ENCODE peak calls at places on chromosomes 12 and 14, in seven cellular contexts. F, K, Y, S, X, Q and H are unnamed samples.

GRCh38 chr12:97754306-97754705 is 291.7 kb downstream of the RMST start:
- DNase-seq in Q (no peak), S (no peak), X (no peak), Y (no peak), F (no peak), K (no peak), H (no peak)

GRCh38 chr12:122422769-122423257 is 344 bp upstream of the CLIP1 start:
- DNase-seq in S (peak), K (peak), Q (peak), X (peak), Y (peak), F (peak), H (peak)

GRCh38 chr12:121050725-121051124 is 11.7 kb upstream of the OASL start:
- DNase-seq in Y (peak), X (no peak), K (peak), Q (no peak), F (no peak), S (no peak), H (no peak)

GRCh38 chr12:88993655-88994054 is 358.6 kb downstream of the DUSP6 start:
- DNase-seq in Y (peak), X (peak), Q (no peak), K (peak), F (no peak), S (no peak), H (no peak)

GRCh38 chr12:76711241-76711640 is 52.7 kb upstream of the ZDHHC17 start:
- DNase-seq in Q (no peak), X (no peak), Y (peak), F (no peak), K (no peak), S (no peak), H (no peak)

GRCh38 chr14:37139710-37140109 is 32.7 kb downstream of the SLC25A21 start:
- DNase-seq in S (no peak), Y (no peak), F (no peak), X (peak), Q (no peak), K (no peak), H (no peak)

GRCh38 chr14:103316723-103317122 is 17.3 kb upstream of the EIF5 start:
- DNase-seq in S (no peak), Q (no peak), K (no peak), Y (no peak), F (no peak), X (no peak), H (no peak)

GRCh38 chr12:70809887-70810286 is 110.7 kb downstream of the PTPRR start:
- DNase-seq in S (no peak), Y (no peak), X (no peak), F (no peak), K (no peak), Q (no peak), H (no peak)

GRCh38 chr12:90335561-90335960 is 619.4 kb downstream of the CCER1 start:
- DNase-seq in K (peak), Y (no peak), S (no peak), F (no peak), Q (no peak), X (peak), H (no peak)

GRCh38 chr14:100524933-100525243 is 62.3 kb downstream of the BEGAIN start:
- DNase-seq in S (no peak), F (no peak), Q (no peak), X (no peak), Y (peak), K (peak), H (no peak)

GRCh38 chr12:3341594-3341993 is 149.4 kb upstream of the PRMT8 start:
- DNase-seq in F (no peak), X (no peak), S (no peak), K (no peak), Y (no peak), Q (no peak), H (peak)

GRCh38 chr12:112252184-112252583 is 126.8 kb downstream of the TRAFD1 start:
- DNase-seq in Y (peak), S (no peak), Q (no peak), X (peak), F (peak), K (peak), H (no peak)

GRCh38 chr12:19694627-19695026 is 255.3 kb downstream of the AEBP2 start:
- DNase-seq in Y (peak), Q (no peak), X (no peak), K (peak), F (no peak), S (no peak), H (no peak)

GRCh38 chr12:79373896-79374499 is 316.8 kb downstream of the PAWR start:
- DNase-seq in Q (no peak), X (peak), F (no peak), S (no peak), Y (peak), K (peak), H (no peak)

GRCh38 chr12:43730283-43730682 is 28.3 kb downstream of the PUS7L start:
- DNase-seq in Q (no peak), X (no peak), Y (no peak), F (no peak), S (no peak), K (no peak), H (no peak)

GRCh38 chr14:54669759-54670630 is 103.1 kb downstream of the SAMD4A start:
- DNase-seq in S (peak), X (peak), K (peak), Y (peak), F (no peak), Q (peak), H (no peak)

GRCh38 chr14:93108105-93108504 is 7.6 kb downstream of the ITPK1 start:
- DNase-seq in K (no peak), Y (no peak), F (no peak), Q (no peak), S (no peak), X (no peak), H (no peak)

GRCh38 chr12:112380663-112381420 is 1.4 kb downstream of the HECTD4 start:
- DNase-seq in S (no peak), K (no peak), Y (no peak), F (no peak), X (no peak), Q (no peak), H (no peak)

GRCh38 chr12:15829949-15830348 is 40.8 kb upstream of the EPS8 start:
- DNase-seq in F (no peak), Y (peak), K (peak), X (peak), Q (no peak), S (no peak), H (no peak)

GRCh38 chr14:74362361-74362915 is 14.2 kb downstream of the VRTN start:
- DNase-seq in Q (peak), Y (peak), S (peak), K (peak), X (peak), F (peak), H (peak)

GRCh38 chr14:86799244-86799647 is 1193.7 kb downstream of the GALC start:
- DNase-seq in Q (no peak), K (peak), X (peak), S (peak), F (no peak), Y (peak), H (no peak)

GRCh38 chr14:102605026-102605425 is 12.6 kb downstream of the RCOR1 start:
- DNase-seq in Q (no peak), Y (no peak), X (no peak), S (no peak), F (no peak), K (no peak), H (no peak)

GRCh38 chr14:75459099-75459741 is 31.4 kb downstream of the JDP2 start:
- DNase-seq in Y (no peak), Q (no peak), K (no peak), S (no peak), X (no peak), F (peak), H (peak)

GRCh38 chr12:71780207-71780822 is 25.7 kb downstream of the RAB21 start:
- DNase-seq in X (peak), F (no peak), Q (peak), K (peak), Y (peak), S (peak), H (peak)

GRCh38 chr12:103800252-103800771 is 40.7 kb downstream of the NT5DC3 start:
- DNase-seq in F (peak), S (peak), Q (no peak), K (peak), X (peak), Y (peak), H (peak)

GRCh38 chr12:65163755-65164154 is 5.6 kb upstream of the LEMD3 start:
- DNase-seq in X (no peak), Y (no peak), F (no peak), Q (no peak), K (no peak), S (no peak), H (no peak)

GRCh38 chr14:89339158-89339557 is 77.9 kb downstream of the FOXN3 start:
- DNase-seq in S (no peak), K (no peak), F (no peak), Y (no peak), Q (no peak), X (no peak), H (no peak)
- H3K4me3 ChIP-seq in S (no peak), K (no peak), F (no peak), Y (no peak), Q (no peak), X (no peak), H (no peak)

DNA sequence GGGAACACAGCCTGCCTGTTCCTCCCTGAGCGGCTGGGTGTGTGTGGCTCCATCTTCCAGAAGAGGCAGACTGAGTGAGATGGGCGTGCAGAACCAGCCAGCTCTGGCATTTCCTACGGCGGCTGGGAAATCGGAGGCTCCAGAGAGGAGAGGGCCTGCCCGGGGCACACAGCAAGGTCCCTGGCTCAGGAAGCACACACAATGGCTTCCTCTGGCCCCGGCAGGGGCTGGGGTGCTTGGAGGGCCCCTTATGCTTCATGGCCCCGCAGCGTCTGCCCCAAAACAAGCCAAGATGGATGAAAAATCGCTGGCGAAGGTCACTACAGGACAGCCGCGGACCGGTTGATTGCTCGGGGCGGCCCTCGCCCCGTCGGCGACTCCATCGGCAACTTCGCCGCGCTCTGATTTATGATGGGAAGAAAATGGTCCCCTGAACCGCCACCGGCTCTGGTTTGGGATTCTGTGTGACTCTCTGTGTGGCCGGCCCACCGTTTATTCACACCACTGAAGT is 191.5 kb upstream of the C14orf180 start:
- DNase-seq in Q (no peak), X (no peak), Y (no peak), K (no peak), S (peak), F (no peak), H (no peak)
- H3K4me3 ChIP-seq in Q (no peak), X (no peak), Y (no peak), K (no peak), S (no peak), F (no peak), H (no peak)

GRCh38 chr12:106249411-106250135 is 1.8 kb upstream of the CKAP4 start:
- DNase-seq in X (no peak), Q (no peak), Y (no peak), K (no peak), S (no peak), F (no peak), H (no peak)

GRCh38 chr12:106248849-106249371 is 1.1 kb upstream of the CKAP4 start:
- DNase-seq in Y (peak), K (peak), Q (no peak), X (peak), F (peak), S (no peak), H (no peak)

GRCh38 chr12:106246891-106247730 is 709 bp downstream of the CKAP4 start:
- DNase-seq in X (peak), Y (peak), Q (peak), S (peak), K (peak), F (peak), H (peak)

GRCh38 chr12:106247731-106248176 is at the start of gene CKAP4:
- DNase-seq in Q (peak), K (peak), X (peak), Y (peak), F (peak), S (peak), H (peak)

GRCh38 chr12:106248177-106248848 is 493 bp upstream of the CKAP4 start:
- DNase-seq in X (peak), S (peak), F (peak), K (peak), Y (peak), Q (no peak), H (peak)
- H3K4me3 ChIP-seq in X (peak), S (peak), F (peak), K (peak), Y (peak), Q (peak), H (peak)

GRCh38 chr12:91384391-91384790 is 201.8 kb upstream of the DCN start:
- DNase-seq in Y (no peak), F (no peak), S (no peak), X (no peak), K (no peak), Q (no peak), H (no peak)
- H3K4me3 ChIP-seq in Y (no peak), F (no peak), S (no peak), X (no peak), K (no peak), Q (no peak), H (no peak)

GRCh38 chr14:99478133-99478532 is 2.5 kb downstream of the SETD3 start:
- DNase-seq in X (no peak), Y (no peak), F (no peak), S (no peak), Q (no peak), K (no peak), H (no peak)
- H3K4me3 ChIP-seq in X (no peak), Y (no peak), F (no peak), S (no peak), Q (no peak), K (no peak), H (no peak)

DNA sequence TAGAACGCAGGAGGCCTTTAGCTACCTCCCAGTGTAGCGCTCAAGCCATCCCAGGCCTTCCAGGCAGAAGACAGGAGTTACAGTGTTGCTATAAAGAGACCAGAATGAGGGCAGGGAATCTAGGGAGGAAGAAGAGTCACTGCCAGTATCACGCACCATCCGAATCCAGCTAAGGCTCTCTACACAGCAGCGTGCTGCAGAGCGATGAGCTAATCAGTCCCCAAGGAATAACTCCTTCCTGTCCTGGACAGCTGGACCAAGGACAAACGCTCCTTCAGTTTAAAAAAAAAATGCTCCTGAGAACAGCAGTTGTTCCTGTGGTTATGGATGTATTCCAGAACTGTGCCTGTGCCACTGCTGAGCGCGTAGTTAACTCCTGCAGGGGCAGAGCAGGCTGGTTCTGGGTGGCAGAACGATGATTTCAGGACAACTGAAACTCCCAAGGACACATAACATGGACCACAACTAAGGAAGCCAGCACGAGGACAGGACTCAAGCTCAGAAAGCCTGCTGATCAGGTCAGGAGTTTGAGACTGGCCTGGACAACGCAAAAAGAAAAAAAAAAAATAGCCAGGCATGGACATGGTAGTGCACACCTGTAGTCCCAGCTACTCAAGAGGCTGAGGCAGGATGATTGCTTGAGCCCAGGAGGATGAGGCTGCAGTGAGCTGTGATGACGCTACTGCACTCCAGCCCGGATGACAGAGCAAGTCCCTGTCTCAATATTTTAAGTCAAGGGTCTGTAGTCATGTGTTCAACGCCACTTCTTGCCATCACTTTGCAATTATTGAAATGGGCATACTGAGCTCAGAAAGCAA is 2.6 kb downstream of the IFFO1 start:
- DNase-seq in Q (no peak), K (peak), F (no peak), X (peak), S (peak), Y (peak), H (peak)
- H3K4me3 ChIP-seq in Q (no peak), K (peak), F (peak), X (no peak), S (no peak), Y (no peak), H (no peak)

DNA sequence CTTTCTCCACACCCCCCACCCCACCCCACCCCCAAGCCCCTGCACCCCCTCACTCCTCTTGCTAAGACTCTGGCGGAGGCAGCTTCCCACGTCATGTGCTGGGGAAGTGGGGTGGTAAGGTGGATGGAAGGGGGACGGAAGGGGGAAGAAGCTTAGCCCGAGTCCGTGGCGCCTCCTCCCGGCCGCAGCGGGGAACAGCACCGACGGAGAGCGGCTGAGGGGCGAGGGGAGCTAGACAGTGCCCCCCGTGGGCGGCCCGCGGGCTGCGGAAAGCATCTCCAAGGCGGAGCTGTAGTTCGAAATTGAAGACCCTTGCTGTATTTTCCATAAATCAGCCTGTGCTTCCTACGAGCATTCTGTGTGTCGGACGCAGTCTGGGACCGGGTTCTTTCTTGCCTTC is 608 bp upstream of the GRIN2B start:
- DNase-seq in K (no peak), S (no peak), Y (no peak), F (no peak), Q (no peak), X (no peak), H (no peak)
- H3K4me3 ChIP-seq in K (no peak), S (no peak), Y (no peak), F (peak), Q (no peak), X (no peak), H (no peak)

DNA sequence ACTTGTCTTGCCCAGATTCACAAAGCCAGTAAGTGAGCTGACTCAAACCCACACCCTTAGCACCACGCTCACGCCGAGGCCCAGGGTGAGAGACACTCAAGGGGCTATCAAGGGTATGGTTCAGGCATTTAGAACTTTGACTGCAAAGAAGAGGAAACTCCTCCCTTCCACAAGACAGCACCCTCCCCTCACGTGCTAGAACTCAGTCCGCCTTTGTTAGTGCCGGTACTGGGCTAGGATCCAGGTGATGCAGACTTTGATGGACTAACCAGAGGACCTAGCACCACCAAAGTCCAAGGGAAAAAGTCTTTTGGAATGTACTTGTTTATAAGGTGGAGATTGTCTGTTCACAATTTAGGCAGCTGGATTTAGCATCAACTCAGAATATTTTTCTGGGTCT is 33.7 kb downstream of the VWF start:
- DNase-seq in Y (peak), F (no peak), Q (no peak), K (peak), X (no peak), S (peak), H (no peak)
- H3K4me3 ChIP-seq in Y (no peak), F (no peak), Q (no peak), K (no peak), X (no peak), S (no peak), H (no peak)

GRCh38 chr12:50518129-50518528 is 13.3 kb downstream of the DIP2B start:
- DNase-seq in S (no peak), X (no peak), K (no peak), Y (no peak), F (peak), Q (no peak), H (no peak)

GRCh38 chr12:50520345-50520744 is 15.6 kb downstream of the DIP2B start:
- DNase-seq in F (no peak), Y (no peak), S (no peak), Q (no peak), K (no peak), X (no peak), H (no peak)

GRCh38 chr12:50514526-50515276 is 9.9 kb downstream of the DIP2B start:
- DNase-seq in Q (no peak), X (no peak), K (no peak), Y (no peak), S (no peak), F (no peak), H (no peak)

GRCh38 chr12:50515587-50515986 is 10.8 kb downstream of the DIP2B start:
- DNase-seq in X (no peak), S (no peak), K (no peak), F (no peak), Q (no peak), Y (no peak), H (no peak)

GRCh38 chr12:50517456-50518048 is 12.8 kb downstream of the DIP2B start:
- DNase-seq in F (no peak), Y (peak), K (peak), S (no peak), Q (no peak), X (peak), H (no peak)
- H3K4me3 ChIP-seq in F (peak), Y (peak), K (no peak), S (no peak), Q (no peak), X (no peak), H (no peak)

GRCh38 chr14:33946679-33947078 is 4.2 kb downstream of the EGLN3 start:
- DNase-seq in F (no peak), S (no peak), Q (no peak), K (no peak), X (no peak), Y (no peak), H (no peak)
- H3K4me3 ChIP-seq in F (no peak), S (no peak), Q (no peak), K (no peak), X (no peak), Y (no peak), H (no peak)